ENCODE peak calls at places on chromosome 1, in nine cellular contexts. F is NCI-H69; Y is lower lobe of right lung; Z is COLO829; G is H9; E is Right ventricle myocardium superior; M is left cardiac atrium; D is activated CD4-positive, CD25-positive, alpha-beta regulatory T cell treated with anti-CD3 and anti-CD28 coated beads, Interleukin-2, amount 50 U/mL, for 72 hours; R is GM18507. K is an unnamed sample.

GRCh38 chr1:41768538-41768937 is 150.2 kb downstream of the HIVEP3 start:
- DNase-seq in G (no peak), F (no peak), Z (no peak), E (no peak), R (no peak), Y (no peak), M (no peak), D (no peak), K (no peak)

GRCh38 chr1:15211424-15211823 is 35.6 kb upstream of the FHAD1 start:
- DNase-seq in F (no peak), Z (no peak), R (no peak), G (no peak), M (no peak), D (no peak), Y (no peak), E (no peak), K (no peak)

GRCh38 chr1:15515026-15515663 is 8.9 kb downstream of the CASP9 start:
- DNase-seq in F (no peak), Y (no peak), E (no peak), R (no peak), Z (peak), M (no peak), G (no peak), D (no peak), K (no peak)

GRCh38 chr1:243325305-243325890 is 69.6 kb downstream of the SDCCAG8 start:
- DNase-seq in D (no peak), F (peak), G (no peak), Y (no peak), M (no peak), R (no peak), E (no peak), Z (peak), K (no peak)

GRCh38 chr1:224203243-224204016 is 20.4 kb downstream of the DEGS1 start:
- DNase-seq in E (peak), D (no peak), F (peak), Z (no peak), R (no peak), M (peak), G (peak), Y (peak), K (peak)

GRCh38 chr1:86841120-86841519 is 72.8 kb downstream of the SELENOF start:
- DNase-seq in G (no peak), Z (no peak), Y (no peak), D (no peak), M (no peak), F (no peak), R (no peak), E (no peak), K (no peak)

GRCh38 chr1:175597969-175598765 is 145.2 kb downstream of the TNR start:
- DNase-seq in M (no peak), Y (no peak), R (peak), G (no peak), D (no peak), F (no peak), E (no peak), Z (no peak), K (peak)

GRCh38 chr1:89949991-89950624 is 44.8 kb upstream of the ZNF326 start:
- DNase-seq in E (no peak), R (no peak), F (no peak), M (no peak), Z (no peak), D (no peak), Y (no peak), G (no peak), K (no peak)

GRCh38 chr1:6998267-6998666 is 213.0 kb downstream of the CAMTA1 start:
- DNase-seq in Y (no peak), G (peak), E (no peak), Z (no peak), F (peak), R (no peak), M (no peak), D (no peak), K (no peak)

K was measured in osteoblast.